ENCODE peak calls at places on chromosomes 7 and 10, in seven cellular contexts. A is psoas muscle; T is activated naive CD4-positive, alpha-beta T cell treated with anti-CD3 and anti-CD28 coated beads for 36 hours; U is NCI-H1105; F is Caki2; K is T-helper 2 cell; Z is non-pigmented ciliary epithelial cell. D is an unnamed sample.

GRCh38 chr7:134954197-134955082 is 31.9 kb upstream of the AGBL3 start:
- DNase-seq in T (no peak), K (no peak), Z (no peak), U (peak; percentile 29), A (no peak), F (no peak), D (no peak)

GRCh38 chr7:650339-651031 is 76.0 kb upstream of the DNAAF5 start:
- DNase-seq in U (no peak), Z (no peak), T (no peak), A (peak; percentile 41), K (no peak), F (no peak), D (no peak)

GRCh38 chr7:132575987-132576722 is at the start of gene PLXNA4:
- DNase-seq in K (no peak), T (peak; percentile 10), Z (no peak), U (peak; percentile 35), A (no peak), F (no peak), D (no peak)

GRCh38 chr7:16919440-16919839 is 37.7 kb upstream of the AGR3 start:
- DNase-seq in T (no peak), K (no peak), U (no peak), F (no peak), A (no peak), Z (no peak), D (no peak)

GRCh38 chr7:1193593-1194424 is 33.8 kb upstream of the ZFAND2A start:
- DNase-seq in F (peak; percentile 35), K (no peak), U (peak; percentile 66), A (peak; percentile 46), Z (no peak), T (peak; percentile 51), D (peak; percentile 72)

GRCh38 chr10:114654829-114655575 is 3.1 kb downstream of the ABLIM1 start:
- DNase-seq in A (no peak), T (no peak), Z (no peak), U (no peak), F (no peak), K (no peak), D (no peak)

GRCh38 chr10:489335-489734 is 200.1 kb downstream of the DIP2C start:
- DNase-seq in A (peak; percentile 72), U (no peak), F (no peak), Z (no peak), K (no peak), T (no peak), D (no peak)

GRCh38 chr10:948347-948746 is 16.8 kb upstream of the LARP4B start:
- DNase-seq in U (no peak), Z (no peak), K (no peak), T (no peak), A (no peak), F (no peak), D (no peak)

GRCh38 chr10:35328404-35329037 is 7.8 kb upstream of the CCNY start:
- DNase-seq in T (no peak), Z (peak; percentile 62), F (peak; percentile 49), K (no peak), A (no peak), U (no peak), D (no peak)

GRCh38 chr7:135844903-135845302 is 96.3 kb upstream of the FAM180A start:
- DNase-seq in T (no peak), Z (no peak), F (no peak), U (no peak), A (no peak), K (no peak), D (no peak)

GRCh38 chr10:44306762-44307161 is 78.1 kb downstream of the CXCL12 start:
- DNase-seq in T (no peak), A (no peak), Z (no peak), K (no peak), U (no peak), F (peak; percentile 23), D (no peak)